ENCODE peak calls at places on chromosomes 6 and 20, in five cellular contexts. M is right atrium auricular region, N is PC-3, W is ovary, E is GM10248. Y is an unnamed sample.

GRCh38 chr20:10501377-10501776 is 66.3 kb downstream of the SLX4IP start:
- DNase-seq in E (no peak), N (no peak), W (no peak), M (no peak), Y (no peak)

GRCh38 chr6:16903470-16903869 is 142.2 kb upstream of the ATXN1 start:
- DNase-seq in N (peak), M (no peak), E (no peak), W (no peak), Y (no peak)

GRCh38 chr6:110547266-110547964 is 71.0 kb upstream of the SLC22A16 start:
- DNase-seq in E (no peak), W (no peak), M (no peak), N (peak), Y (no peak)

GRCh38 chr6:75108333-75108974 is 97.4 kb downstream of the COL12A1 start:
- DNase-seq in N (no peak), E (no peak), W (no peak), M (no peak), Y (no peak)

GRCh38 chr20:1688886-1689538 is 31.4 kb upstream of the SIRPG start:
- DNase-seq in W (no peak), N (no peak), M (peak), E (no peak), Y (no peak)

GRCh38 chr20:52305843-52306242 is 114.3 kb upstream of the ZFP64 start:
- DNase-seq in E (no peak), M (no peak), N (no peak), W (no peak), Y (no peak)

GRCh38 chr20:54642733-54643667 is 167.6 kb downstream of the DOK5 start:
- DNase-seq in N (no peak), M (no peak), E (no peak), W (no peak), Y (no peak)

GRCh38 chr6:149614352-149614751 is 34.2 kb downstream of the KATNA1 start:
- DNase-seq in W (no peak), N (no peak), E (no peak), M (no peak), Y (no peak)

GRCh38 chr20:33944914-33945313 is 48.8 kb upstream of the RALY start:
- DNase-seq in E (no peak), N (no peak), M (no peak), W (no peak), Y (no peak)

GRCh38 chr6:151658091-151658490 is 149.4 kb upstream of the ESR1 start:
- DNase-seq in W (no peak), E (no peak), N (peak), M (no peak), Y (no peak)

GRCh38 chr6:35161776-35162607 is 20.9 kb upstream of the TCP11 start:
- DNase-seq in E (no peak), M (no peak), W (no peak), N (no peak), Y (no peak)

GRCh38 chr6:26033132-26033941 is 53.9 kb upstream of the HFE start:
- DNase-seq in E (peak), N (peak), W (peak), M (peak), Y (peak)

GRCh38 chr6:68008445-68008844 is 626.6 kb upstream of the ADGRB3 start:
- DNase-seq in W (no peak), N (peak), E (peak), M (no peak), Y (peak)

GRCh38 chr6:50989123-50989522 is 170.5 kb downstream of the TFAP2B start:
- DNase-seq in M (no peak), N (no peak), W (no peak), E (no peak), Y (no peak)

GRCh38 chr6:11111769-11112437 is 378 bp upstream of the ERVFRD-1 start:
- DNase-seq in E (no peak), W (no peak), M (no peak), N (no peak), Y (no peak)

GRCh38 chr20:63101781-63102719 is 95.3 kb upstream of the BHLHE23 start:
- DNase-seq in E (peak), M (no peak), W (peak), N (peak), Y (peak)

GRCh38 chr6:115545410-115545986 is 515.2 kb downstream of the FRK start:
- DNase-seq in W (no peak), M (no peak), N (peak), E (no peak), Y (no peak)

GRCh38 chr20:51144476-51144875 is 121.6 kb upstream of the KCNG1 start:
- DNase-seq in N (no peak), E (no peak), M (no peak), W (no peak), Y (no peak)

GRCh38 chr6:25017932-25018581 is 82.3 kb upstream of the RIPOR2 start:
- DNase-seq in N (peak), W (peak), M (peak), E (peak), Y (peak)

GRCh38 chr6:84623956-84624680 is 140.3 kb downstream of the TBX18 start:
- DNase-seq in M (peak), E (no peak), N (peak), W (no peak), Y (no peak)

GRCh38 chr6:144559865-144560603 is 274.9 kb downstream of the UTRN start:
- DNase-seq in M (no peak), W (no peak), N (no peak), E (no peak), Y (no peak)

GRCh38 chr6:54621285-54621684 is 225.3 kb upstream of the FAM83B start:
- DNase-seq in M (no peak), W (no peak), N (no peak), E (no peak), Y (no peak)
- TF ChIP-seq CTCF in M (peak), W (no peak), N (no peak), E (no peak), Y (peak)

DNA sequence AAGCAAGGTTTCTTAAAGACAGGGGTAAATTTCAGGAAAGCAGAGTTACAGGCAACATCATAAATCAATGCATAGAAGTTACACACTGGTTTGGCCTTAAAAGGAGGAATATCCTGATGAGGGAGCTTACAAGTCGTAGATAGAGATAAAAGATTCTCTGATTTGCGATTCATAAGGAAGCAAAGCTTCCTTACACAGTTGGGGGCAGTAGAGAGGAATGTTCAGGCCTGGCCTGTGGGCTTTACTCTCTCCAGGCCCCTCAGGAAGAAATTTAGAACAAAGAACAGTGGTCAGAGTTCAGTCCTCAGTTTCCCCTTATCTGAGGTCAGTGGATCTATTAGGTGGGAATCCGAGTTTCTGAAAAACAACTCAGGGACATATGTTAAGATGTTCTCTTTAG is 19.3 kb downstream of the HLA-C start:
- DNase-seq in M (no peak), E (no peak), N (no peak), W (no peak), Y (no peak)
- TF ChIP-seq CTCF in M (no peak), E (no peak), N (no peak), W (no peak), Y (no peak)

GRCh38 chr6:36594029-36594815 is at the start of gene SRSF3:
- DNase-seq in W (peak), M (peak), N (peak), E (peak), Y (peak)
- TF ChIP-seq CTCF in W (peak), M (peak), N (no peak), E (peak), Y (peak)

GRCh38 chr6:42981866-42982265 is 2.5 kb upstream of the PPP2R5D start:
- DNase-seq in M (no peak), W (no peak), N (no peak), E (no peak), Y (no peak)

GRCh38 chr6:42974919-42975505 is 4.0 kb downstream of the PEX6 start:
- DNase-seq in E (no peak), W (no peak), M (no peak), N (no peak), Y (no peak)

GRCh38 chr6:42978487-42978792 is 541 bp downstream of the PEX6 start:
- DNase-seq in W (peak), E (no peak), M (no peak), N (peak), Y (peak)

GRCh38 chr6:42979523-42980177 is 669 bp upstream of the PEX6 start:
- DNase-seq in N (peak), W (no peak), E (no peak), M (no peak), Y (no peak)

DNA sequence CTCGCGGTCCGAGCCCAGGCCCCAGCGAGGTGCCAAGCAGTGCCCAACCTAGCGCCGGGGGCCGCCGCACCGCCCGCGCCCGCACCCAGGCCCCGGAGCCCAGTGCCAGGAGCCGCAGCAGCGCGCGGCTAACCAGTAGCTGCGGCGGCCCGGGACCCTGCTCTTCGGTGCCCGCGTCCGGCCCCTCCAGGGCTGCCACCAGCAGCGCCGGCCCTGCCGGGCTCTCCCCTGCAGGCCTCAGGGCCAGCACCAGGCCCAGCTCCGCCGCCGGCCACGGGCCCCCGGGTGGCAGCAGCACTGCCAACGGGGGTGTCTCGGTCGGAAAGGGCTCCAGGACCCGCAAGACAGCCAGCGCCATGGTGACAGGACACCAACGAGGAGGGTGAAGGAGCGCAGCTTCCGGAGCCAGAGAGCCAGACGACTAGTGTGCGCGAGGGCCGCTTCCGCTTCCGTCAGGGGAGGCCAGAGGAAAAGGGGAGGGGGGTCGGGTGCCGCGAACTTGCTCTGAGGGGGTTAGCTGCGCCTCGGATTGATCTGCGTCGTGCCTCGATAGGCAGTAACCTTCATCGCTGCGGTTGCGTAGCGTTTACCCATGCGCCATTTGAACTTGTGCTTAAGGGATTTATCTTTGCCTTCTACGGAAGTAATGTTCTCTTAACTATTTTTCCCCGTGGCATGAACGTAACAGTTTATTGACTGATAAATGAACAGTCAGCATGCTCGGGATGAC is at the start of gene PEX6:
- DNase-seq in M (peak), N (peak), W (peak), E (peak), Y (peak)
- TF ChIP-seq CTCF in M (peak), N (no peak), W (no peak), E (no peak), Y (no peak)

DNA sequence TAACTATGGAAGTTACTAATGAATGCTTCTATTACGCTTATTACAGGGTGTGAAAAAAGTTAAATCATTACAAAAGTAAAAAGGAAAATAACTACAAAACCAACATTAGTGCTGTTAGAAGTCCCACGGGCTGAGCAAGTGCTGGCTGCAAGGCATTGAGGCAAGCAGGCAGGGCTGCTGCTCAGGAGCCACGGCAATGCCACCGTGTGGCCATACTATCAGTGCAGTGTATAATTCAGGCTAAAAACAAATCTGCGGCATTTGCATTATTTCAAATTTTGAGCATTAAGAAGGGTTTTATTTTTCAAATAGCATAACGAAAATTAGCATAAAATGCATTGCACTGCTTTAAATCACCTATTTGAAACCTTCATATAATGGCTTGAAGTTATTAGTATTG is 17.1 kb downstream of the IFNGR1 start:
- DNase-seq in N (no peak), E (no peak), M (no peak), W (no peak), Y (no peak)
- TF ChIP-seq CTCF in N (peak), E (peak), M (peak), W (no peak), Y (peak)

GRCh38 chr20:46951840-46952497 is 57.3 kb downstream of the EYA2 start:
- DNase-seq in N (peak), M (no peak), E (no peak), W (no peak), Y (no peak)
- TF ChIP-seq CTCF in N (no peak), M (no peak), E (no peak), W (no peak), Y (no peak)

GRCh38 chr6:33672808-33673207 is 38.7 kb downstream of the UQCC2 start:
- DNase-seq in N (peak), W (no peak), M (peak), E (peak), Y (peak)
- TF ChIP-seq CTCF in N (peak), W (peak), M (peak), E (peak), Y (peak)

DNA sequence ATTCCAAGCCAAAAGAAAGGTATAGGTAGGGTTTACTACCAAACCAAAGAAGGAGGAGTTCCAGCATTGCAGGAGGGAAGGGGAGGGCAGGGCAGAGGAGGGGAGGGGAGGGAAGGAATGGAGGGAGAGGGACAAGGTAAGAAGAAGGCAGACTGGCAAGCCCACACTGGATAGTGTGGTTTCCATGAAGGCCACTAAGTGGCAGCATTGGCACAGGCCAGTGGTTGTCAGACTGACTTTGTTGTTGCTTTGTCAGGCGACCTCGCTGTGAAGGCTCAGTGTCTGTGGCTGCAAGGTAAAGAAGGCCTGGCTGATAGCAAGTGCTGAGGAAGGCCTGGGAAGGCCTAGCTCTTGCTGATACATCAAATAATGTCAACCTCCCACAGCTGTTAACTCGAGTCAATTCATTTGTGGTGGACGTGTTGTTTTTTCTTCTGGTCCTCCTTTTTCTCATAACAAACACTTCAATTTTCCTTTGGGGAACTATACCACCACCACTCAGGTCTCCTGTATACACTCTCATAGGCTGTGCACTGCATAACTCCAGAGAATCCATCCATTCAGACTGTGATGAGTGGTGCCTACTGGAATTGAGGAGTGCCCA is 7.7 kb upstream of the ZNF334 start:
- DNase-seq in E (peak), N (peak), M (no peak), W (no peak), Y (peak)
- TF ChIP-seq CTCF in E (peak), N (peak), M (peak), W (no peak), Y (peak)

DNA sequence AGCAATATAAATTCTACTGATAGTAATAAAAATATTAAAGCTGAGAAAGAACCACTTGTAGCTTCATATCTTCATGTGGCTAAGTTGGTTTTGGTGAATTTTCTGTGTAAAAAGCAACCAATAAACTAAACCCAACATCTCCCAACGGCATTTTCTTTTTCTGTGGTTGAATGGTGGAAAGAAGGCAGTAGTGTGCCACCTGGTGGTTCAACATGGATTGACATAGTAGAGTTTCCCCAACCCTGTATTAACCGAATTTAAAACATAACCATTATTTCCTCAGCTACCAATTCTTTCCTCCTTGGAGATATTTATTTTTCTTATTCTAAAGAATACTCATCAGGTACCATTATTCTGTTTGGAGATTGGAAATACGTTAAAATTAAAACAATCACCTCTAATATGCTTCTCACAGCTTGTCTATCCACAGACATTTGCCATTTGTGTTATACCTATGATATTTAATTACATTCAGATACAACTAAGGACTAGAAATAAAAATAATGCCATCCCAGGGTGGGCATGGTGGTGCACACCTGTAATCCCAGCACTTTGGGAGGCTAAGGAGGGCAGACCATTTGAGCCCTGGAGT is 117.1 kb upstream of the EEF1E1 start:
- DNase-seq in M (no peak), W (peak), E (peak), N (peak), Y (peak)
- TF ChIP-seq CTCF in M (peak), W (peak), E (peak), N (peak), Y (peak)

Y was measured in GM13977.